ENCODE peak calls at places on chromosomes 3 and 15, in six cellular contexts. F, P, N, M, Y and O are unnamed samples.

GRCh38 chr15:46312133-46312740 is 677.4 kb downstream of the SQOR start:
- DNase-seq in N (peak), M (peak), Y (peak), P (peak), F (peak), O (peak)

GRCh38 chr15:74136584-74137543 is 6.5 kb downstream of the ISLR2 start:
- DNase-seq in P (no peak), F (no peak), M (no peak), Y (no peak), N (no peak), O (peak)

GRCh38 chr3:164897335-164897734 is 181.0 kb downstream of the SI start:
- DNase-seq in P (no peak), N (no peak), M (no peak), F (peak), Y (no peak), O (peak)

GRCh38 chr3:13157986-13158385 is 84.8 kb upstream of the IQSEC1 start:
- DNase-seq in M (no peak), F (no peak), Y (no peak), P (no peak), N (no peak), O (no peak)

GRCh38 chr3:9102240-9102841 is 139.1 kb upstream of the RAD18 start:
- DNase-seq in N (no peak), P (no peak), Y (no peak), M (no peak), F (peak), O (no peak)

GRCh38 chr3:63069780-63070540 is 194.7 kb upstream of the CADPS start:
- DNase-seq in N (no peak), Y (no peak), M (no peak), F (no peak), P (no peak), O (peak)

GRCh38 chr3:182092662-182093262 is 381.0 kb downstream of the SOX2 start:
- DNase-seq in P (no peak), N (no peak), Y (no peak), M (no peak), F (peak), O (no peak)

GRCh38 chr15:38069001-38069400 is 134.6 kb downstream of the TMCO5A start:
- DNase-seq in N (peak), P (peak), Y (peak), M (peak), F (no peak), O (peak)

GRCh38 chr15:51883436-51883835 is 54.0 kb downstream of the TMOD3 start:
- DNase-seq in N (no peak), M (no peak), Y (no peak), F (no peak), P (no peak), O (peak)

GRCh38 chr3:126828306-126828705 is 124.3 kb downstream of the CHCHD6 start:
- DNase-seq in N (no peak), M (no peak), F (no peak), Y (no peak), P (no peak), O (no peak)

GRCh38 chr3:10366681-10367101 is 45.8 kb upstream of the SEC13 start:
- DNase-seq in P (peak), Y (no peak), N (peak), F (no peak), M (peak), O (no peak)

GRCh38 chr15:70962084-70962483 is 69.5 kb downstream of the LRRC49 start:
- DNase-seq in N (no peak), P (no peak), M (no peak), Y (no peak), F (no peak), O (no peak)

GRCh38 chr15:37628507-37628906 is 305.9 kb upstream of the TMCO5A start:
- DNase-seq in F (no peak), M (no peak), N (no peak), P (no peak), Y (no peak), O (no peak)

GRCh38 chr3:28349397-28350000 is 875 bp upstream of the AZI2 start:
- DNase-seq in Y (no peak), M (no peak), P (no peak), F (peak), N (no peak), O (peak)

GRCh38 chr3:148329481-148330220 is 368.1 kb upstream of the AGTR1 start:
- DNase-seq in N (no peak), Y (no peak), M (no peak), P (no peak), F (no peak), O (no peak)

GRCh38 chr3:126835472-126836219 is 131.6 kb downstream of the CHCHD6 start:
- DNase-seq in N (no peak), P (no peak), Y (no peak), M (no peak), F (no peak), O (no peak)

GRCh38 chr15:82262422-82263026 is at the start of the genes EFL1 and SAXO2:
- DNase-seq in M (peak), N (peak), F (peak), Y (peak), P (peak), O (peak)

GRCh38 chr3:16290827-16291196 is 25.8 kb downstream of the OXNAD1 start:
- DNase-seq in P (no peak), N (no peak), M (no peak), F (no peak), Y (no peak), O (no peak)

GRCh38 chr3:125080077-125080476 is 24.3 kb upstream of the HEG1 start:
- DNase-seq in N (no peak), P (no peak), F (no peak), M (no peak), Y (no peak), O (no peak)

GRCh38 chr3:72345237-72345878 is 502.9 kb downstream of the SHQ1 start:
- DNase-seq in M (peak), P (no peak), N (no peak), Y (no peak), F (no peak), O (no peak)

GRCh38 chr3:105938101-105938500 is 69.3 kb upstream of the CBLB start:
- DNase-seq in P (no peak), M (peak), Y (no peak), N (no peak), F (peak), O (peak)

GRCh38 chr3:33096103-33096868 is 660 bp downstream of the GLB1 start:
- DNase-seq in Y (peak), P (peak), M (no peak), N (peak), F (peak), O (peak)

GRCh38 chr15:80849308-80849707 is 70.1 kb downstream of the CEMIP start:
- DNase-seq in Y (no peak), M (peak), F (no peak), P (peak), N (peak), O (no peak)

GRCh38 chr15:65651042-65651322 is 29.2 kb downstream of the SLC24A1 start:
- DNase-seq in N (no peak), P (no peak), M (no peak), Y (no peak), F (no peak), O (no peak)

GRCh38 chr3:10169000-10169496 is 4.3 kb downstream of the IRAK2 start:
- DNase-seq in M (no peak), Y (no peak), F (no peak), N (no peak), P (no peak), O (no peak)

GRCh38 chr3:132311860-132312259 is 5.3 kb upstream of the ACP3 start:
- DNase-seq in M (no peak), Y (no peak), F (no peak), N (no peak), P (no peak), O (no peak)

GRCh38 chr3:59559721-59560514 is 510.1 kb upstream of the CFAP20DC start:
- DNase-seq in M (peak), F (peak), N (peak), Y (no peak), P (peak), O (no peak)

GRCh38 chr3:184815046-184815930 is 3.3 kb downstream of the VPS8 start:
- DNase-seq in M (peak), F (no peak), P (peak), N (no peak), Y (no peak), O (no peak)

GRCh38 chr15:93088981-93089854 is at the start of gene RGMA:
- DNase-seq in F (no peak), Y (no peak), N (no peak), P (no peak), M (no peak), O (peak)

GRCh38 chr3:149388001-149388435 is 10.6 kb upstream of the TM4SF1 start:
- DNase-seq in Y (no peak), F (no peak), M (no peak), N (no peak), P (no peak), O (no peak)